ENCODE peak calls at places on chromosomes 7 and 10, in six cellular contexts. Y, C, U, O, I and A are unnamed samples.

GRCh38 chr7:67817481-67817880 is 820.8 kb downstream of the TYW1 start:
- DNase-seq in U (no peak), O (no peak), C (no peak), Y (no peak), I (no peak), A (no peak)

GRCh38 chr10:33428706-33429105 is 94.2 kb upstream of the NRP1 start:
- DNase-seq in O (no peak), Y (no peak), I (no peak), C (no peak), U (peak; percentile 25), A (no peak)

GRCh38 chr7:159031750-159032149 is 112.9 kb downstream of the VIPR2 start:
- DNase-seq in O (no peak), C (no peak), U (no peak), I (no peak), Y (no peak), A (no peak)

GRCh38 chr10:129958686-129959543 is 5.2 kb downstream of the EBF3 start:
- DNase-seq in C (no peak), I (no peak), O (no peak), Y (no peak), U (peak; percentile 42), A (no peak)

GRCh38 chr10:78215645-78216044 is 182.0 kb downstream of the RPS24 start:
- DNase-seq in I (no peak), U (peak; percentile 24), O (no peak), C (peak; percentile 32), Y (peak; percentile 66), A (peak; percentile 86)

GRCh38 chr10:93913706-93914105 is 19.9 kb downstream of the SLC35G1 start:
- DNase-seq in I (no peak), C (no peak), O (no peak), Y (no peak), U (peak; percentile 51), A (no peak)

GRCh38 chr7:127391591-127392181 is 822 bp downstream of the ZNF800 start:
- DNase-seq in Y (peak; percentile 40), C (no peak), I (peak; percentile 28), U (peak; percentile 39), O (no peak), A (peak; percentile 40)

GRCh38 chr10:1156921-1157614 is 100.9 kb downstream of the WDR37 start:
- DNase-seq in C (no peak), O (no peak), Y (no peak), U (no peak), I (no peak), A (no peak)

GRCh38 chr7:106485031-106485551 is 175.9 kb downstream of the CCDC71L start:
- DNase-seq in C (peak; percentile 42), O (peak; percentile 73), U (peak; percentile 81), Y (peak; percentile 92), I (no peak), A (peak; percentile 24)

GRCh38 chr10:81600185-81600584 is 274.8 kb upstream of the NRG3 start:
- DNase-seq in Y (peak; percentile 31), O (no peak), C (no peak), I (no peak), U (peak; percentile 85), A (no peak)

GRCh38 chr10:3714526-3714925 is 70.5 kb downstream of the KLF6 start:
- DNase-seq in C (no peak), O (no peak), I (no peak), U (no peak), Y (no peak), A (no peak)

GRCh38 chr7:151070573-151070960 is 10.0 kb downstream of the FASTK start:
- DNase-seq in I (no peak), Y (no peak), U (no peak), C (no peak), O (no peak), A (no peak)

GRCh38 chr7:131949659-131950058 is 393.2 kb upstream of the PODXL start:
- DNase-seq in O (no peak), Y (no peak), C (no peak), U (no peak), I (no peak), A (no peak)

GRCh38 chr7:70696139-70696782 is 435.7 kb upstream of the GALNT17 start:
- DNase-seq in C (no peak), Y (peak; percentile 65), I (no peak), O (no peak), U (peak; percentile 38), A (no peak)

DNA sequence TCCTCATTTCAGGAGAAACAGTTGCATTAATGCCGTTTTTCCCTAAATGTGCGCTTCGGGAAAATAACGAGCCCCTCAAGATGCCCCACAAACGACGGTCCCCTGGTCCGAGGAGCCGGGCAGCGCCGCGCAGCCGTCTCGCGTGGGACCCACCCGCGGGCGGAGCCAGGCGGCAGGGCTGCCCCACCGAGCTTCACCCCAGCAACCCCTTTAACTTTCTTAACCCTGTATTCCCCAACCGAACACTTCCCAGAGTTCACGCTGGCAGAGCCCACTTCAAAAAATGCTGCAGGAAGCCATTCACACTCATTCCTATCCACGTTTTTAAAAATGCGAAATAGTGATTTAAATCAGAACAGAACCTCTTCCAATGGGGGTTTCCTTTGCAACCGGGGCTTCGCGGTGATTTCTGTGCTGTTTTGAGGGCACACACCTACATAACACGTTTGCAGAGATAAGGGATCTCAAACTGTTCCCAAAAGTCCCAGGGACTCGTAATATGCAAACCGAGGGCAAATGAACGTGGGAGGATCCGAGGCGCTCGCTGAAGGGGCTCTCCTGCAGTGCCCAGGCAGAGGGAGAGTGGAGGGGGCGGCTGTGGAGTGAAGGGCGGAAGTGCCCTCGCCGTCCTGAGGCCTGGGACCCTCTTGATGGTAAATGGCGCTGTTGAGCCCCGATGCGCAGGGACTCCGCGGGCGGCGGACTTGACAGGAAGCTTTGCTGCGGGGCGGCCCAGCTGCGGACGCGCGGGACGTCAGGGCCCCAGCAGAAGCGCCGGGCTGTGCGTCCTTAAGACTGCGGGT is 152.1 kb upstream of the YAE1 start:
- DNase-seq in I (peak; percentile 55), O (no peak), U (peak; percentile 40), C (no peak), Y (peak; percentile 63), A (peak; percentile 79)
- TF ChIP-seq CTCF in I (peak; percentile 23), O (no peak), U (no peak), C (no peak), Y (no peak), A (no peak)

GRCh38 chr7:96233084-96233483 is 88.8 kb downstream of the SLC25A13 start:
- DNase-seq in O (no peak), C (no peak), I (no peak), Y (no peak), U (no peak), A (no peak)

GRCh38 chr7:96237040-96237439 is 84.9 kb downstream of the SLC25A13 start:
- DNase-seq in U (no peak), O (no peak), Y (no peak), C (no peak), I (no peak), A (no peak)

GRCh38 chr7:96233528-96234154 is 88.3 kb downstream of the SLC25A13 start:
- DNase-seq in O (no peak), Y (no peak), I (no peak), C (no peak), U (no peak), A (no peak)

GRCh38 chr7:96236198-96237039 is 85.5 kb downstream of the SLC25A13 start:
- DNase-seq in Y (peak; percentile 94), I (peak; percentile 55), O (peak; percentile 83), C (peak; percentile 88), U (peak; percentile 91), A (peak; percentile 8)

GRCh38 chr7:96235281-96235680 is 86.6 kb downstream of the SLC25A13 start:
- DNase-seq in O (no peak), I (no peak), C (no peak), Y (no peak), U (no peak), A (no peak)
- H3K4me3 ChIP-seq in O (no peak overlapping the region), I (no peak overlapping the region), C (no peak overlapping the region), Y (no peak overlapping the region), U (no peak overlapping the region), A (no peak overlapping the region)

DNA sequence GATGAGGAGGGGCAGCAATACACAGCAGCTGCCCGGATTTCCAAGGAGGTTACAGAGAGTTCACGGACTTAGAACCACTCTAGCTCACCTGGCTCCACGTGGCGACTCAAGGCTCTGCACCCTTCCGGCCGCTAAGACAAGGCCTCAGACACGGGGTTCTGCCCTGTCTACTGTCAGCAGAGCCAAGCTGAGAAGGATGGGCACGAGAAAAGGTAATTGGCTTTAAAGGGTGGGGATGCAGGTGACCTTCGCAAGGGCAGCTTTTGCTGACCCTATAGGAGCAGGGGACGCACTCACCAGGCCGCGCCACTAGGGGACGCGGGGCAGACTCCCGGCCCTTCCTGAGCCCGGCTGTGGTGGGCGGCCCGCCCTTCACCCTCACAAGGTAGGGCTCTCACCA is 152.4 kb downstream of the KIF20B start:
- DNase-seq in C (no peak), O (no peak), U (no peak), I (peak; percentile 14), Y (no peak), A (no peak)
- TF ChIP-seq CTCF in C (no peak), O (peak; percentile 22), U (peak; percentile 42), I (no peak), Y (no peak), A (peak; percentile 46)

GRCh38 chr7:22550514-22551010 is 50.6 kb upstream of the STEAP1B start:
- DNase-seq in C (no peak), U (no peak), Y (no peak), O (no peak), I (no peak), A (no peak)

GRCh38 chr7:22548313-22548712 is 48.3 kb upstream of the STEAP1B start:
- DNase-seq in O (no peak), Y (no peak), C (no peak), I (no peak), U (no peak), A (no peak)

GRCh38 chr7:22551768-22552513 is 52.0 kb upstream of the STEAP1B start:
- DNase-seq in U (no peak), Y (no peak), I (no peak), O (no peak), C (no peak), A (no peak)

GRCh38 chr7:22549051-22549450 is 49.1 kb upstream of the STEAP1B start:
- DNase-seq in C (no peak), I (no peak), U (no peak), O (no peak), Y (no peak), A (no peak)

DNA sequence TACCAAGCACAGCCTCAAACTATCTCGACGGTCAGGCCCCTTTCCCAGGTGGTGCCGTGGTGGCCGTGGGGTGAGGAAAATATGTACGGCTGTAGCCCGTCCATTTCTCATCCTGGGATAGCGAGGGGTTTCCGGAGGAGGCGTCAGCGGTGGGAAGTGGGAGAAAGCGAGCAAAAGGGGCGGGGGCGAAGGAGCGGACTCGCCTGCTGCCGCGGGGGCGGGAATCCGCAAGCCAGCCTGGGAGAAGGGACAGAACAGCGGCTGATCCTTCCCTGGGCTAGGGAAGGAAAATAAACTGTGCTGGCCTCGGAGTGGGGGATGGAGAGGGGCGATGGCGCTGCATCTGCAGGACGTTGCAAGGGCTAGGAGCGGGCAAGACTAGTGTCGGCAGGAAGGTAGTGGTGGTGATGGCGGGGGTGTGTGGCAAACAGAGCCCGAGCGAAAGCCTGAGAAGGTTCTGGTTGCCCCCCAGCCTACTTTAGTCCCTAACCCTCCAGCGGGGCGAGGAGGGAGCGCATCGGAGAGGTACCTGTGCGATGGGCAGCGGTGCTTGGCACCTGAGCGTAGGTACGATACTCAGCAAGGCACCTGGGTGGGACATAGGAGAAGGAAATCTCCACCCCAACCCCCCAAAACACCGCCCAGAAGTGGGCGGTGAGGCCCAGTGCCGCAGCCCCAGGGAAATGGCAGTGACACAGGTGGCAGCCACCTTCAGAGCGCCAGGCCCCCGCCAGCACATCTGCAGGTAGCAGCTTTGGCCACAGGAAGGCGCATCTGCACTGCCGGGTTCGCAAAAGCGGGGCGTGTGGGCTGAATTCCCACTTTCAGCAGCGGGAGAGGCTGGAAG is 49.9 kb upstream of the STEAP1B start:
- DNase-seq in O (no peak), Y (peak; percentile 42), I (peak; percentile 61), C (no peak), U (no peak), A (peak; percentile 25)
- H3K4me3 ChIP-seq in O (peak overlapping the region; percentile 35), Y (peak overlapping the region; percentile 62), I (no peak overlapping the region), C (peak overlapping the region; percentile 64), U (peak overlapping the region; percentile 40), A (peak overlapping the region; percentile 37)